ENCODE peak calls at places on chromosome 12, in eight cellular contexts. N, Z, X, Q, V, W, U and E are unnamed samples.

GRCh38 chr12:67909091-67909531 is 80.1 kb upstream of the IFNG-AS1 start:
- DNase-seq in N (peak), Q (peak), V (peak), X (no peak), Z (peak), U (peak), W (no peak), E (peak)

GRCh38 chr12:12156835-12157234 is 86.1 kb downstream of the BCL2L14 start:
- DNase-seq in N (no peak), U (no peak), X (no peak), V (no peak), Q (no peak), W (no peak), Z (no peak), E (no peak)

GRCh38 chr12:8887285-8887715 is 27.0 kb upstream of the PHC1 start:
- DNase-seq in Z (no peak), Q (peak), V (no peak), X (no peak), U (peak), N (no peak), W (no peak), E (no peak)

GRCh38 chr12:94070520-94070919 is 77.9 kb upstream of the PLXNC1 start:
- DNase-seq in W (no peak), Q (no peak), U (no peak), X (no peak), V (no peak), N (no peak), Z (no peak), E (no peak)

GRCh38 chr12:99140017-99140726 is 495.1 kb downstream of the APAF1 start:
- DNase-seq in N (no peak), W (no peak), X (no peak), U (no peak), Q (no peak), Z (no peak), V (no peak), E (no peak)

GRCh38 chr12:105204916-105205315 is 31.1 kb downstream of the APPL2 start:
- DNase-seq in N (peak), V (peak), W (no peak), Z (peak), X (no peak), Q (peak), U (peak), E (no peak)

GRCh38 chr12:103600967-103601728 is 14.1 kb downstream of the STAB2 start:
- DNase-seq in N (no peak), X (no peak), U (no peak), V (no peak), Q (no peak), W (no peak), Z (no peak), E (no peak)

GRCh38 chr12:12357697-12358476 is 1.0 kb downstream of the BORCS5 start:
- DNase-seq in Z (no peak), V (no peak), W (no peak), Q (no peak), U (no peak), N (no peak), X (no peak), E (no peak)

GRCh38 chr12:49923035-49923644 is 19.4 kb upstream of the FAIM2 start:
- DNase-seq in U (no peak), W (no peak), Q (no peak), V (no peak), N (no peak), X (no peak), Z (no peak), E (no peak)

GRCh38 chr12:96401061-96401871 is 1.0 kb upstream of the CDK17 start:
- DNase-seq in W (no peak), Z (peak), X (no peak), Q (peak), U (peak), N (peak), V (peak), E (peak)
- TF ChIP-seq CTCF in W (no peak), Z (no peak), X (no peak), Q (peak), U (peak), N (peak), V (peak), E (peak)

DNA sequence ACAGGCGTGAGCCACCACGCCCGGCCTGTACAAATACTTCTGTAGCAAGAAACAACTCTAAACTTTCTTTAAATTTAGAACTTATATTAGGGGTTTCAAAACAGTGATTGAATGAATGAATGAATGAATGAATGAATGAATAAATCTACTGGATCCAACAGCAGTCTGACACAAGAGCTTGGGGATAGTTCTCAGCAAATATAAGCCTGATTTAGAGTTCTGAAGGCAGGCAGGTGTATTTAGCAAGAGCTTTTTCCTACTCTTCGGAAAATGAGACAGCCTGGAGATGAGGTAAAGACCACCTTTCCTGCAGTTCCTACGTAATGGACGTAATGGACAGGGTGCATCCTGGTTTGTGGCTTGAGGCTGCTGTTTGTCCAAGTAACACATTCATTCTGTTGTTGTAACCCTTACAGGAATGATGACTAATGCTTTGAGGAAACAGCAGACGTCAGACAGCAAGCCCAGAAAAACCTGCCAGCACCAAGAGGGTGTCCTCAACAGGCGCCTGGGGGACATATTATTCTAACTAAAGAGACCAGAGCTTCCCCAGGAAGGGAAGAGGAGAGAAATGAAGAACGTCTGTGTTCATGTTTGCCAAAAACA is 277.4 kb upstream of the SOX5 start:
- DNase-seq in X (peak), V (peak), Q (peak), U (peak), Z (peak), N (peak), W (peak), E (no peak)
- H3K4me3 ChIP-seq in X (no peak), V (no peak), Q (no peak), U (no peak), Z (no peak), N (no peak), W (no peak), E (no peak)

GRCh38 chr12:51321882-51322281 is 2.1 kb downstream of the BIN2 start:
- DNase-seq in N (no peak), W (no peak), U (no peak), Z (no peak), V (no peak), Q (no peak), X (no peak), E (no peak)

GRCh38 chr12:51322452-51322851 is 1.5 kb downstream of the BIN2 start:
- DNase-seq in N (no peak), V (no peak), Q (no peak), X (no peak), Z (no peak), U (no peak), W (no peak), E (no peak)

GRCh38 chr12:51323966-51324895 is at the start of gene BIN2:
- DNase-seq in V (no peak), U (no peak), W (peak), Z (no peak), Q (no peak), X (peak), N (no peak), E (no peak)

GRCh38 chr12:51324953-51325352 is 979 bp upstream of the BIN2 start:
- DNase-seq in Z (no peak), U (no peak), X (no peak), N (no peak), W (no peak), Q (no peak), V (no peak), E (no peak)

GRCh38 chr12:51323317-51323960 is 535 bp downstream of the BIN2 start:
- DNase-seq in U (no peak), Q (no peak), Z (no peak), X (no peak), V (no peak), N (no peak), W (no peak), E (no peak)
- TF ChIP-seq CTCF in U (no peak), Q (no peak), Z (no peak), X (no peak), V (no peak), N (no peak), W (no peak), E (no peak)

DNA sequence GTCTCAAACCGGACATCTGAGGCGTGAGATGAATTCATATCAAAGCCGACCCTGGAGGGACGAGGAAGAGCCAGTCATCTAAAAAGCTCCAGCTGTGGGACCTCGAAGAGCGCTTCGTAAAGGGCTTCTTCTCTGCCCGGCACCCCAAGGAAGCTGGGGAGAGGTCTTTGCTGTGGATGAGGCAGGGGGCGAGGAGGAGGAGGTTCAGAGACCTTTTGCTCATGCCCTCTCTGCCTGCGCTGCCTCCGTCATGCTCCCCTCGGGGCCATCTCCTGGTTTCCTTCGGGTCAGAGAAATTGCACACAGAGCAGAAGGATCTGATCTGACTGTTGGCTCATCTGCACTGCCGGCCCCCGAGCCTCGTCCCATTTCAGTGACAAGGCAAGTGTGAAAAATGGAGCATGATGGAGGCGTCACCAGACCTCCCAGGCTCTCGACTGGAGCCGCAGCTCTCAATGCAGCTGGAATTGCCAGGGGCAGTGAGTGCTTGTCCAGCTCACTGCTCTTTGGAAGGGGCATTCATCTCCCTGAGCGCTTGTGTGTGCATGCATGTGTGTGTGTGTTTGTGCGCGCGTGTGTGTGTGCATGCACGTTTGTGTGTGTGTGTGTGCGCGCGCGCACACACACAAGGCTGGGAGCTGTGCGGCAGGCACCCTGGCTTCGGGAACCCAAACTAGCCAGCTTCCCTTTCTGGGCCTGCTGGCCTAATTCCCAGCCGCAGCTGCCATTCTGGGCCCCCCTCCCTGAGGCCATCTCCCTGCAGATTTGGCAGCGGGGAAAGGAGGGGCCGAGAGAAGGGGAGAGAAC is 9.2 kb downstream of the CABP1 start:
- DNase-seq in Z (no peak), N (no peak), V (no peak), U (no peak), Q (no peak), W (no peak), X (peak), E (no peak)
- H3K4me3 ChIP-seq in Z (peak), N (no peak), V (no peak), U (no peak), Q (no peak), W (no peak), X (peak), E (peak)

GRCh38 chr12:123055281-123055766 is 74.8 kb downstream of the ARL6IP4 start:
- DNase-seq in W (no peak), U (no peak), Z (no peak), V (no peak), X (no peak), Q (no peak), N (no peak), E (no peak)

GRCh38 chr12:123056053-123056452 is 75.6 kb downstream of the ARL6IP4 start:
- DNase-seq in N (no peak), V (no peak), U (no peak), Z (no peak), Q (peak), W (no peak), X (no peak), E (no peak)

GRCh38 chr12:123058471-123058870 is 78.0 kb downstream of the ARL6IP4 start:
- DNase-seq in N (no peak), V (no peak), U (no peak), W (no peak), Z (no peak), X (no peak), Q (no peak), E (no peak)

GRCh38 chr12:123057505-123058265 is 77.2 kb downstream of the ARL6IP4 start:
- DNase-seq in W (peak), Z (no peak), V (no peak), N (no peak), U (no peak), Q (no peak), X (no peak), E (no peak)

GRCh38 chr12:123056709-123057108 is 76.2 kb downstream of the ARL6IP4 start:
- DNase-seq in X (no peak), U (no peak), N (no peak), V (no peak), W (no peak), Z (no peak), Q (no peak), E (no peak)
- TF ChIP-seq CTCF in X (no peak), U (no peak), N (no peak), V (no peak), W (no peak), Z (no peak), Q (no peak), E (no peak)

GRCh38 chr12:120264086-120264485 is 1.4 kb downstream of the PXN start:
- DNase-seq in Z (no peak), U (no peak), N (no peak), X (no peak), W (no peak), Q (no peak), V (no peak), E (no peak)
- H3K4me3 ChIP-seq in Z (peak), U (peak), N (peak), X (peak), W (peak), Q (peak), V (peak), E (peak)

DNA sequence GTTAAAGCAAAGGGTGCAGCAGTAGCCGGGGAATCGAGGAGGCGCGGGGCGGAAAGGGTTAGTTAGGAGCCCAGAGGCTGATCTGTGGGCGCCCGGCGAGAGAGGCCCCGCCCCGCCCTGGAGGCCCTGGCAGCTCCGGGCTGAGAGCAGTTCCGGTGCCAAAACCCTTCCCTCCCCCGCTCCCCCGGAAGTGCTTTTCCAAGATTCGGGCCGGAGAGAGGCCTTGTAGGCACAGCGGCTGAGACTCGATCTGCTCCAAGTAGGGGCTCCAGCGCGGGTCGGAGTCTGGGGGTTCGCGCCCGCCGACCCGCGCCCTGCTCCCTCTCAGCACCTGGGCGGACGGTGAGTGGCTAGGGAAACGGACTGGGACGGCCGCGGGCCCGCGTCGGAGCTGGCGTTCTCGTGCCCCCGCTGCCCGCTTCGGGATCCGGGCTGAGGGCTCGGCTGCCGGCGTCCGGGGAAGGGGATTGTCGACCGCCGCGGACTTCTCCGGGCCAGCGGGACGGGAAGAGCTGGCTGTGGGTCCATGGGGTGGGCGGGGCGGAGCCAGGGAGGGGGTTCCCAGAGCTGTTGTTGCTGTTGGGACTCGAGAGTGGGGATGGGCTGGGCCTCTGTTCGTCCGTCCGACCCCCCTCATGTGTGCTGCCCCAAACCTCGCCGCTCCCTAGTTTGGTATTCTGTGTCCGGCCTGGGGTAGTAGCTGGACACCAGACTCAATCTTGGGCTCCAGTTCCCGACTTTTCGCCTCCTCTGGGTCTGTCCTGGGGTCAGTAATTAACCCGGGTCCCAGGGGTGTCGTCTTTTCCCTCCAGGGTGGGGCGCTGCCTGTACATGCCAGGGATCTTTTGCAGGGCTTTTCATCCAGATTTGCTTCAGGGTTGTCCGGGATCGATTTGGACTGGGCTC is at the start of gene FRS2:
- DNase-seq in W (peak), X (peak), Z (peak), V (no peak), N (peak), Q (peak), U (peak), E (peak)
- TF ChIP-seq CTCF in W (no peak), X (no peak), Z (peak), V (peak), N (peak), Q (peak), U (peak), E (peak)